ENCODE peak calls at places on chromosomes 16 and 17, in four cellular contexts. E is GM06990, S is gastrocnemius medialis, N is thoracic aorta. F is an unnamed sample.

GRCh38 chr16:12902511-12903324 is 1.3 kb downstream of the SHISA9 start:
- DNase-seq in N (no peak), E (no peak), S (no peak), F (no peak)

GRCh38 chr17:79702071-79702470 is 28.7 kb upstream of the ENPP7 start:
- DNase-seq in E (no peak), N (no peak), S (no peak), F (no peak)

GRCh38 chr17:27106347-27106981 is 187.4 kb upstream of the WSB1 start:
- DNase-seq in S (no peak), N (no peak), E (no peak), F (no peak)

GRCh38 chr17:18319604-18320256 is 4.6 kb downstream of the SMCR8 start:
- DNase-seq in E (no peak), N (no peak), S (no peak), F (peak; percentile 43)

GRCh38 chr17:81391268-81391963 is 3.8 kb upstream of the BAHCC1 start:
- DNase-seq in E (no peak), S (peak; percentile 34), N (no peak), F (no peak)

GRCh38 chr16:2856061-2856670 is 1.8 kb downstream of the PRSS22 start:
- DNase-seq in N (no peak), S (no peak), E (no peak), F (no peak)

GRCh38 chr16:75494696-75495601 is at the start of gene CHST6:
- DNase-seq in S (no peak), N (no peak), E (peak; percentile 59), F (peak; percentile 22)

GRCh38 chr16:10581507-10581906 is 1.1 kb upstream of the EMP2 start:
- DNase-seq in S (no peak), N (no peak), E (no peak), F (no peak)

GRCh38 chr17:77375917-77376651 is 235.3 kb downstream of the SEC14L1 start:
- DNase-seq in E (no peak), S (no peak), N (no peak), F (peak; percentile 62)

GRCh38 chr17:76900723-76901122 is 32.5 kb downstream of the MGAT5B start:
- DNase-seq in S (no peak), E (no peak), N (no peak), F (no peak)

GRCh38 chr17:40958086-40958953 is 8.4 kb downstream of the KRT39 start:
- DNase-seq in N (no peak), E (no peak), S (no peak), F (no peak)

GRCh38 chr16:60166111-60166510 is 1432.0 kb upstream of the GOT2 start:
- DNase-seq in S (no peak), N (no peak), E (no peak), F (no peak)

GRCh38 chr17:46738544-46738943 is 79.9 kb downstream of the WNT3 start:
- DNase-seq in S (no peak), E (no peak), N (no peak), F (no peak)

GRCh38 chr16:66650707-66651473 is 45.7 kb downstream of the CMTM4 start:
- DNase-seq in S (peak; percentile 58), E (peak; percentile 36), N (peak; percentile 55), F (peak; percentile 86)

GRCh38 chr17:72118588-72119279 is 2.1 kb upstream of the SOX9 start:
- DNase-seq in E (no peak), S (peak; percentile 60), N (no peak), F (peak; percentile 91)

GRCh38 chr17:54968259-54968953 is at the start of the genes COX11 and STXBP4:
- DNase-seq in N (peak; percentile 78), S (peak; percentile 95), E (peak; percentile 96), F (peak; percentile 99)

GRCh38 chr17:83078378-83079339 is 750 bp upstream of the METRNL start:
- DNase-seq in E (no peak), S (no peak), N (no peak), F (no peak)

GRCh38 chr17:8300629-8301242 is 5.5 kb upstream of the SLC25A35 start:
- DNase-seq in S (peak; percentile 47), N (no peak), E (no peak), F (peak; percentile 62)

GRCh38 chr17:7355053-7355452 is at the start of gene TMEM95:
- DNase-seq in E (no peak), N (no peak), S (no peak), F (no peak)

GRCh38 chr16:72915331-72915730 is 132.6 kb downstream of the ZFHX3 start:
- DNase-seq in S (no peak), N (no peak), E (no peak), F (no peak)

GRCh38 chr16:58634265-58634802 is 4.7 kb upstream of the CNOT1 start:
- DNase-seq in S (no peak), E (no peak), N (no peak), F (no peak)

GRCh38 chr17:42198897-42199296 is 4.6 kb upstream of the GHDC start:
- DNase-seq in E (no peak), N (no peak), S (no peak), F (no peak)

GRCh38 chr16:50213939-50214519 is 52.3 kb upstream of the ADCY7 start:
- DNase-seq in E (no peak), S (no peak), N (no peak), F (peak; percentile 71)

GRCh38 chr17:32646941-32647340 is 160.1 kb downstream of the CDK5R1 start:
- DNase-seq in E (no peak), S (no peak), N (no peak), F (no peak)

GRCh38 chr17:83100853-83101391 is 21.5 kb downstream of the METRNL start:
- DNase-seq in N (no peak), S (no peak), E (no peak), F (no peak)

GRCh38 chr17:78831688-78832540 is 8.7 kb downstream of the USP36 start:
- DNase-seq in N (no peak), S (no peak), E (no peak), F (no peak)

GRCh38 chr17:73255671-73256181 is 6.0 kb downstream of the CPSF4L start:
- DNase-seq in E (peak; percentile 38), S (no peak), N (no peak), F (peak; percentile 36)
- TF ChIP-seq CTCF in E (peak; percentile 92), S (peak; percentile 97), N (peak; percentile 99), F (peak; percentile 95)

DNA sequence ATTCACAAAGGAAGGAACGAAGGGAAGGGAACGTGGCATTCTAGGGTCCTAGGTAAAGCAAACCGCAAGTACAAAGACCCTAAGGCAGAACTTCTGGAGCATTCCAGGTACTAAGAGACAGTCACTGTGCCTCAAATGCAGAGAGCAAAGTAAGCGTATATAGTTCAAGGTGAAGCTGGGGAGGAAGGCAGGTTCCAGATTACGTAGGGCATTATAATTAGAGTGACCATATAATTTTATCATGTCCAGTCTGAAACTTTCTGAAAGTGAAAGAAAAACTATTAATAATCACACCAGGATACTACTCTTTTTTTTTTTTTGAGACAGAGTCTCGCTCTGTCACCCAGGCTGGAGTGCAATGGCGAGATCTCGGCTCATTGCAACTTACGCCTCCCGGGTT is 25.7 kb downstream of the METTL16 start:
- DNase-seq in E (no peak), N (no peak), S (no peak), F (no peak)
- H3K4me3 ChIP-seq in E (no peak overlapping the region), N (peak overlapping the region; percentile 33), S (no peak overlapping the region), F (no peak overlapping the region)

GRCh38 chr17:57048096-57048495 is 37.0 kb upstream of the AKAP1 start:
- DNase-seq in S (no peak), N (no peak), E (no peak), F (no peak)

GRCh38 chr17:57045868-57046671 is 39.0 kb upstream of the AKAP1 start:
- DNase-seq in S (peak; percentile 45), E (peak; percentile 81), N (no peak), F (no peak)

GRCh38 chr17:57044976-57045867 is 39.8 kb upstream of the AKAP1 start:
- DNase-seq in S (no peak), N (no peak), E (no peak), F (no peak)

GRCh38 chr17:57051886-57052342 is 33.1 kb upstream of the AKAP1 start:
- DNase-seq in S (peak; percentile 79), N (no peak), E (no peak), F (no peak)

DNA sequence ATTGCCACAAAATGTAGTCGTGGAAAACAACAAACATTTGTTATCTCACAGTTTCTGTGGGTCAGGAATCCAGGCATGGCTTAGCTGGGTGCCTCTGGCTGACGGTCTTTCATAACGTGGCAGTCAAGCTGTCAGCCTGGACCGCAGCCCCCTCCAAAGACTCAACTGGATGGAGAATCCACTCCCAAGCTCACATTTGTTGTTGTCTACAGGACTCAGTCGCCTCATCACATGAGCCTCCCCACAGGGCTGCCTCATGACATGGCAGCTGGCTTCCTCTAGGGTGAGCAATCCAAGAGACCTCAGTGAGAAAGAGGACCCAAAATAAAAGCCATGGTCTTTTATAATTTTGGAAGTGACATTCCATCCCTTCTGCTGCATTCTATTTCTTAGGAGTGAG is 34.7 kb upstream of the AKAP1 start:
- DNase-seq in E (no peak), S (no peak), N (no peak), F (no peak)
- TF ChIP-seq CTCF in E (no peak), S (no peak), N (no peak), F (no peak)

GRCh38 chr17:34154916-34155730 is 100.0 kb upstream of the CCL2 start:
- DNase-seq in S (no peak), N (no peak), E (no peak), F (no peak)

GRCh38 chr17:34155947-34156346 is 99.1 kb upstream of the CCL2 start:
- DNase-seq in E (no peak), N (no peak), S (no peak), F (no peak)

GRCh38 chr17:34156741-34157589 is 98.1 kb upstream of the CCL2 start:
- DNase-seq in E (no peak), S (no peak), N (no peak), F (no peak)

GRCh38 chr17:34153988-34154387 is 101.1 kb upstream of the CCL2 start:
- DNase-seq in E (no peak), N (no peak), S (no peak), F (no peak)

GRCh38 chr17:34156401-34156740 is 98.7 kb upstream of the CCL2 start:
- DNase-seq in N (no peak), E (no peak), S (no peak), F (no peak)
- H3K4me3 ChIP-seq in N (no peak overlapping the region), E (no peak overlapping the region), S (no peak overlapping the region), F (no peak overlapping the region)

DNA sequence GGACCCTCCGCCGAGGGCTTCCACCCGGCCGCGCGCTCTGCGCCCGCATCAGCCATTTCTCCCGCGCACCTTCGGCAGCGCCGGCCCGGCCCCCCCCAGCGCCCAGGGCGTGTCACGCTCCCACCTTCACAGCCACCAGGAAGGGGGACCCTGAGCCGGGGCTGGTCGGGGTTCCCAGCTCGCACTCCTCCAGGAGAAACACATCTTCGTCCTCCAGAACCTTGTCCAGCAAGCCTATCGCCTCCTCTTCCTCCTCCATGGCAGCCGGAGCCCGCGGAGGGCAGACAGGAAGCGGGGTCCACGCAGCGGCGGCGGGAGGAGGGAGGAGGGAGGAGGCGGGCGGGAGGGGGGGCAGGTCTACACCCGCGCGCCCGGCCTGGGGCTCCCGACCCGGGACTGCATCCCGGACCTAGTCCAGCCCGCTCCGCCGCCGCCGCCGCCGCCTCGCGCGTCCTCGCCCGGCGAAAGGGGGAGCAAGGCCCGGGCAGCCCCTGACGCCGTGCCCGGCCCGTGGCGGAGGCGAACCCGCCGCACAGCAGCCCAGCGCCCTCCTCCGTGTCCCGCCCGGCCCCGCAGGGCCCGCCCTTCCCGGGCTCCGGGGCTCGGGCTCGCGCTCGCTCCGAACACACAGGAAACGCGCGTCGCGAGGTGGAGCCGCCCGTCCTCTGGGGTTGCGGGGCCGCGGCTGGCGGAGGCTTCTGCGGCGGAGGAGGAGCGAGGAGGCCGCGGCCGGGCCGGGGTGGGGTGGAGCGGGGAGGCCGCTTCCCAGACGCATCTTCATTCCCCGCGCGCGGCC is 70.8 kb downstream of the ABR start:
- DNase-seq in S (no peak), N (no peak), E (peak; percentile 69), F (peak; percentile 48)
- TF ChIP-seq CTCF in S (no peak), N (no peak), E (no peak), F (no peak)

GRCh38 chr16:89633064-89633631 is 19.7 kb downstream of the DPEP1 start:
- DNase-seq in E (no peak), S (no peak), N (no peak), F (peak; percentile 20)

GRCh38 chr16:89624775-89625761 is 11.6 kb downstream of the DPEP1 start:
- DNase-seq in N (no peak), E (no peak), S (no peak), F (no peak)

GRCh38 chr16:89629827-89630610 is 16.6 kb downstream of the DPEP1 start:
- DNase-seq in N (no peak), E (no peak), S (no peak), F (no peak)
- H3K4me3 ChIP-seq in N (no peak overlapping the region), E (no peak overlapping the region), S (no peak overlapping the region), F (no peak overlapping the region)